ENCODE peak calls at places on chromosomes 5 and 9, in nine cellular contexts. One of them, this sample, is unnamed.

GRCh38 chr5:175254155-175254554 is 189.8 kb downstream of the DRD1 start:
- DNase-seq in GM12864: no peak
- DNase-seq in sigmoid colon: no peak
- DNase-seq in neural progenitor cell: no peak
- DNase-seq in cardiac fibroblast: peak
- DNase-seq in osteocyte: peak
- DNase-seq in left ventricle myocardium inferior: no peak
- DNase-seq in spleen: no peak
- DNase-seq in AG09309: peak
- DNase-seq in this sample: peak

GRCh38 chr9:34501889-34502425 is 20.8 kb downstream of the ENHO start:
- DNase-seq in GM12864: no peak
- DNase-seq in osteocyte: no peak
- DNase-seq in left ventricle myocardium inferior: peak
- DNase-seq in sigmoid colon: peak
- DNase-seq in spleen: no peak
- DNase-seq in AG09309: peak
- DNase-seq in cardiac fibroblast: peak
- DNase-seq in neural progenitor cell: peak
- DNase-seq in this sample: peak

GRCh38 chr5:132136906-132137305 is 63.3 kb downstream of the CSF2 start:
- DNase-seq in AG09309: peak
- DNase-seq in neural progenitor cell: no peak
- DNase-seq in sigmoid colon: no peak
- DNase-seq in cardiac fibroblast: peak
- DNase-seq in spleen: no peak
- DNase-seq in osteocyte: no peak
- DNase-seq in left ventricle myocardium inferior: no peak
- DNase-seq in GM12864: no peak
- DNase-seq in this sample: peak

GRCh38 chr5:87009146-87009545 is 258.5 kb upstream of the RASA1 start:
- DNase-seq in cardiac fibroblast: peak
- DNase-seq in osteocyte: no peak
- DNase-seq in GM12864: no peak
- DNase-seq in sigmoid colon: no peak
- DNase-seq in left ventricle myocardium inferior: no peak
- DNase-seq in neural progenitor cell: no peak
- DNase-seq in AG09309: no peak
- DNase-seq in spleen: no peak
- DNase-seq in this sample: peak

GRCh38 chr5:110386782-110387181 is 339.7 kb downstream of the TMEM232 start:
- DNase-seq in osteocyte: no peak
- DNase-seq in sigmoid colon: no peak
- DNase-seq in AG09309: no peak
- DNase-seq in neural progenitor cell: no peak
- DNase-seq in GM12864: no peak
- DNase-seq in spleen: no peak
- DNase-seq in left ventricle myocardium inferior: no peak
- DNase-seq in cardiac fibroblast: peak
- DNase-seq in this sample: no peak

GRCh38 chr9:130701059-130702022 is 7.8 kb downstream of the EXOSC2 start:
- DNase-seq in neural progenitor cell: peak
- DNase-seq in GM12864: no peak
- DNase-seq in left ventricle myocardium inferior: peak
- DNase-seq in osteocyte: peak
- DNase-seq in spleen: peak
- DNase-seq in cardiac fibroblast: peak
- DNase-seq in sigmoid colon: peak
- DNase-seq in AG09309: peak
- DNase-seq in this sample: peak

GRCh38 chr9:95854386-95855015 is 21.0 kb upstream of the ERCC6L2 start:
- DNase-seq in neural progenitor cell: no peak
- DNase-seq in GM12864: no peak
- DNase-seq in sigmoid colon: no peak
- DNase-seq in left ventricle myocardium inferior: no peak
- DNase-seq in AG09309: peak
- DNase-seq in cardiac fibroblast: peak
- DNase-seq in osteocyte: no peak
- DNase-seq in spleen: no peak
- DNase-seq in this sample: peak

GRCh38 chr9:129442791-129443511 is 177.9 kb downstream of the C9orf50 start:
- DNase-seq in GM12864: no peak
- DNase-seq in osteocyte: no peak
- DNase-seq in spleen: no peak
- DNase-seq in sigmoid colon: no peak
- DNase-seq in cardiac fibroblast: no peak
- DNase-seq in neural progenitor cell: no peak
- DNase-seq in left ventricle myocardium inferior: no peak
- DNase-seq in AG09309: no peak
- DNase-seq in this sample: no peak

GRCh38 chr5:78745985-78746384 is 97.4 kb upstream of the LHFPL2 start:
- DNase-seq in cardiac fibroblast: no peak
- DNase-seq in AG09309: no peak
- DNase-seq in spleen: no peak
- DNase-seq in neural progenitor cell: peak
- DNase-seq in osteocyte: no peak
- DNase-seq in sigmoid colon: no peak
- DNase-seq in GM12864: no peak
- DNase-seq in left ventricle myocardium inferior: no peak
- DNase-seq in this sample: no peak

GRCh38 chr5:152864993-152865392 is 459.9 kb upstream of the NMUR2 start:
- DNase-seq in spleen: no peak
- DNase-seq in GM12864: no peak
- DNase-seq in neural progenitor cell: peak
- DNase-seq in AG09309: no peak
- DNase-seq in cardiac fibroblast: no peak
- DNase-seq in left ventricle myocardium inferior: no peak
- DNase-seq in osteocyte: no peak
- DNase-seq in sigmoid colon: no peak
- DNase-seq in this sample: peak

GRCh38 chr5:72363146-72363802 is 43.1 kb downstream of the PTCD2 start:
- DNase-seq in left ventricle myocardium inferior: no peak
- DNase-seq in neural progenitor cell: no peak
- DNase-seq in AG09309: peak
- DNase-seq in sigmoid colon: no peak
- DNase-seq in cardiac fibroblast: peak
- DNase-seq in GM12864: no peak
- DNase-seq in osteocyte: no peak
- DNase-seq in spleen: no peak
- DNase-seq in this sample: peak

GRCh38 chr9:134843740-134844139 is 36.9 kb upstream of the FCN2 start:
- DNase-seq in neural progenitor cell: no peak
- DNase-seq in spleen: no peak
- DNase-seq in left ventricle myocardium inferior: no peak
- DNase-seq in cardiac fibroblast: no peak
- DNase-seq in osteocyte: no peak
- DNase-seq in GM12864: no peak
- DNase-seq in sigmoid colon: peak
- DNase-seq in AG09309: no peak
- DNase-seq in this sample: no peak

GRCh38 chr5:103918668-103919367 is 356.2 kb upstream of the NUDT12 start:
- DNase-seq in neural progenitor cell: peak
- DNase-seq in cardiac fibroblast: no peak
- DNase-seq in left ventricle myocardium inferior: no peak
- DNase-seq in spleen: no peak
- DNase-seq in sigmoid colon: no peak
- DNase-seq in osteocyte: no peak
- DNase-seq in GM12864: no peak
- DNase-seq in AG09309: peak
- DNase-seq in this sample: peak

GRCh38 chr5:337565-338130 is 16.1 kb downstream of the AHRR start:
- DNase-seq in left ventricle myocardium inferior: no peak
- DNase-seq in osteocyte: peak
- DNase-seq in spleen: no peak
- DNase-seq in sigmoid colon: no peak
- DNase-seq in neural progenitor cell: peak
- DNase-seq in cardiac fibroblast: peak
- DNase-seq in AG09309: no peak
- DNase-seq in GM12864: no peak
- DNase-seq in this sample: peak

GRCh38 chr5:71960196-71960595 is 147.1 kb upstream of the MAP1B start:
- DNase-seq in sigmoid colon: no peak
- DNase-seq in osteocyte: no peak
- DNase-seq in left ventricle myocardium inferior: no peak
- DNase-seq in AG09309: no peak
- DNase-seq in spleen: no peak
- DNase-seq in GM12864: no peak
- DNase-seq in cardiac fibroblast: no peak
- DNase-seq in neural progenitor cell: no peak
- DNase-seq in this sample: no peak

GRCh38 chr5:91245871-91246270 is 137.2 kb downstream of the ARRDC3 start:
- DNase-seq in cardiac fibroblast: peak
- DNase-seq in spleen: no peak
- DNase-seq in osteocyte: no peak
- DNase-seq in left ventricle myocardium inferior: no peak
- DNase-seq in sigmoid colon: no peak
- DNase-seq in AG09309: no peak
- DNase-seq in GM12864: no peak
- DNase-seq in neural progenitor cell: no peak
- DNase-seq in this sample: peak
- TF ChIP-seq CTCF in cardiac fibroblast: no peak
- TF ChIP-seq CTCF in spleen: no peak
- TF ChIP-seq CTCF in osteocyte: peak
- TF ChIP-seq CTCF in left ventricle myocardium inferior: no peak
- TF ChIP-seq CTCF in sigmoid colon: no peak
- TF ChIP-seq CTCF in AG09309: peak
- TF ChIP-seq CTCF in GM12864: no peak
- TF ChIP-seq CTCF in neural progenitor cell: no peak
- TF ChIP-seq CTCF in this sample: no peak

GRCh38 chr5:61286446-61287132 is 45.5 kb upstream of the ZSWIM6 start:
- DNase-seq in left ventricle myocardium inferior: no peak
- DNase-seq in GM12864: no peak
- DNase-seq in AG09309: no peak
- DNase-seq in osteocyte: no peak
- DNase-seq in neural progenitor cell: no peak
- DNase-seq in spleen: no peak
- DNase-seq in cardiac fibroblast: no peak
- DNase-seq in sigmoid colon: no peak
- DNase-seq in this sample: no peak

GRCh38 chr5:61290815-61291214 is 41.2 kb upstream of the ZSWIM6 start:
- DNase-seq in sigmoid colon: peak
- DNase-seq in spleen: no peak
- DNase-seq in GM12864: no peak
- DNase-seq in AG09309: no peak
- DNase-seq in osteocyte: no peak
- DNase-seq in left ventricle myocardium inferior: no peak
- DNase-seq in cardiac fibroblast: peak
- DNase-seq in neural progenitor cell: no peak
- DNase-seq in this sample: peak

GRCh38 chr5:61289669-61290363 is 42.2 kb upstream of the ZSWIM6 start:
- DNase-seq in GM12864: no peak
- DNase-seq in AG09309: no peak
- DNase-seq in sigmoid colon: no peak
- DNase-seq in neural progenitor cell: no peak
- DNase-seq in left ventricle myocardium inferior: no peak
- DNase-seq in osteocyte: no peak
- DNase-seq in spleen: no peak
- DNase-seq in cardiac fibroblast: no peak
- DNase-seq in this sample: no peak

GRCh38 chr5:61292130-61292672 is 39.9 kb upstream of the ZSWIM6 start:
- DNase-seq in left ventricle myocardium inferior: no peak
- DNase-seq in neural progenitor cell: no peak
- DNase-seq in sigmoid colon: no peak
- DNase-seq in AG09309: no peak
- DNase-seq in cardiac fibroblast: no peak
- DNase-seq in osteocyte: no peak
- DNase-seq in GM12864: no peak
- DNase-seq in spleen: no peak
- DNase-seq in this sample: no peak

GRCh38 chr5:61289241-61289640 is 42.8 kb upstream of the ZSWIM6 start:
- DNase-seq in neural progenitor cell: peak
- DNase-seq in GM12864: no peak
- DNase-seq in AG09309: no peak
- DNase-seq in spleen: no peak
- DNase-seq in cardiac fibroblast: no peak
- DNase-seq in left ventricle myocardium inferior: no peak
- DNase-seq in osteocyte: no peak
- DNase-seq in sigmoid colon: no peak
- DNase-seq in this sample: no peak
- TF ChIP-seq CTCF in neural progenitor cell: peak
- TF ChIP-seq CTCF in GM12864: no peak
- TF ChIP-seq CTCF in AG09309: peak
- TF ChIP-seq CTCF in spleen: no peak
- TF ChIP-seq CTCF in cardiac fibroblast: no peak
- TF ChIP-seq CTCF in left ventricle myocardium inferior: no peak
- TF ChIP-seq CTCF in osteocyte: no peak
- TF ChIP-seq CTCF in sigmoid colon: no peak
- TF ChIP-seq CTCF in this sample: no peak

DNA sequence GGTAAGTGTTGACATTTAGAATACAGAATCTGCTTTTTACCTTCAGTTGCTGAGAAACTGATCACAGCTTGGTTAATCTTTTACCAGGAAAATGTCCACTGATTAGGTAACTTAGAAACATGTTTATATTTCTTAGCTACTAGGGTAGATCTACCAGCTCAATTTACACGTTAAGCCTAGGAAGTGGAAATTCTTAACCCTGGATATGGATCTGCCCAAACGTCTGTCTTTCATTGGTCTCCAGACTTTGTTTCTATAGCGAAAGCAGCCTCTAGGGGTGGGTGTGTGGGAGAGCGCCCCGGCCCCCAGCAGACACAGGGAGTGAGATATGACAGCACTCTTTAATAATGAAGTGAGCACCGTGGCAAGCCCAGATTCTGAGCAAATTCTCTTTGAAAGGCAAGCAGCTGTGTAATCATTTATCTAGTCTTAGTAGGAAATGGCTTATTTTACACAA is 141.6 kb upstream of the ZNF608 start:
- DNase-seq in osteocyte: no peak
- DNase-seq in GM12864: no peak
- DNase-seq in neural progenitor cell: peak
- DNase-seq in left ventricle myocardium inferior: no peak
- DNase-seq in sigmoid colon: no peak
- DNase-seq in spleen: no peak
- DNase-seq in cardiac fibroblast: no peak
- DNase-seq in AG09309: no peak
- DNase-seq in this sample: no peak
- TF ChIP-seq CTCF in osteocyte: peak
- TF ChIP-seq CTCF in GM12864: peak
- TF ChIP-seq CTCF in neural progenitor cell: peak
- TF ChIP-seq CTCF in left ventricle myocardium inferior: no peak
- TF ChIP-seq CTCF in sigmoid colon: no peak
- TF ChIP-seq CTCF in spleen: no peak
- TF ChIP-seq CTCF in cardiac fibroblast: no peak
- TF ChIP-seq CTCF in AG09309: no peak
- TF ChIP-seq CTCF in this sample: no peak

DNA sequence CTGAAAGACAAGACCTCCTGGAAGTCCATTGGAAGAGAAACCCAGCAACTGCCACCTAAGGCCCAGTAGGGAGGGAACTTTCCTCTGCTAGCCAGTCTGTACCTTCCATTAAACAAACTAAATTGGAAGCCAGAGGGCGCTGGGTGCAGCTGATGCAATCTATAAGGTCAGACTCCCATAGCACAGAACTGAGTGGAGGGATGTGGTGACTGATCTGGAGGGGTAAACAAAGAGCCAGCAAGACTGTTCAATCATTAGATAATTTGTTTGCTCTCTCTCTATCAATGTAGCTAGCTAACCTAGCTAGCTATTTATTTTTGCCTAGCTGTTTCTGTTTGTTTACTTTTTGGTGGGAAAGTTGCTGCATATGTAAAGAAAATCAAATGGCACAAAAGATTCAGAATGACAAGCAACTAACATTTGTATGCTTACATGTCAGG is 291.8 kb upstream of the DAB2 start:
- DNase-seq in GM12864: no peak
- DNase-seq in left ventricle myocardium inferior: no peak
- DNase-seq in spleen: no peak
- DNase-seq in AG09309: no peak
- DNase-seq in osteocyte: no peak
- DNase-seq in cardiac fibroblast: peak
- DNase-seq in sigmoid colon: no peak
- DNase-seq in neural progenitor cell: peak
- DNase-seq in this sample: peak
- TF ChIP-seq CTCF in GM12864: peak
- TF ChIP-seq CTCF in left ventricle myocardium inferior: peak
- TF ChIP-seq CTCF in spleen: no peak
- TF ChIP-seq CTCF in AG09309: peak
- TF ChIP-seq CTCF in osteocyte: peak
- TF ChIP-seq CTCF in cardiac fibroblast: peak
- TF ChIP-seq CTCF in sigmoid colon: no peak
- TF ChIP-seq CTCF in neural progenitor cell: peak
- TF ChIP-seq CTCF in this sample: peak